ENCODE peak calls at places on chromosomes 13 and 19, in seven cellular contexts. One of them, this sample, is unnamed.

GRCh38 chr13:50129065-50129922 is 114.0 kb downstream of the KCNRG start:
- DNase-seq in activated naive CD4-positive, alpha-beta T cell treated with anti-CD3 and anti-CD28 coated beads, Interleukin-2, amount 10 ng/mL, durations not matched to agents 7 days and 5 days: peak
- DNase-seq in stimulated activated naive CD4-positive, alpha-beta T cell: no peak
- DNase-seq in left colon: no peak
- DNase-seq in GM12891: no peak
- DNase-seq in Right ventricle myocardium superior: peak
- DNase-seq in activated CD8-positive, alpha-beta memory T cell treated with anti-CD3 and anti-CD28 coated beads for 24 hours: no peak
- DNase-seq in this sample: no peak

GRCh38 chr13:29858667-29859066 is 8.2 kb upstream of the UBL3 start:
- DNase-seq in activated naive CD4-positive, alpha-beta T cell treated with anti-CD3 and anti-CD28 coated beads, Interleukin-2, amount 10 ng/mL, durations not matched to agents 7 days and 5 days: no peak
- DNase-seq in stimulated activated naive CD4-positive, alpha-beta T cell: no peak
- DNase-seq in left colon: no peak
- DNase-seq in GM12891: no peak
- DNase-seq in Right ventricle myocardium superior: no peak
- DNase-seq in activated CD8-positive, alpha-beta memory T cell treated with anti-CD3 and anti-CD28 coated beads for 24 hours: no peak
- DNase-seq in this sample: no peak

GRCh38 chr19:43913383-43913782 is 21.7 kb downstream of the ZNF45 start:
- DNase-seq in activated naive CD4-positive, alpha-beta T cell treated with anti-CD3 and anti-CD28 coated beads, Interleukin-2, amount 10 ng/mL, durations not matched to agents 7 days and 5 days: no peak
- DNase-seq in stimulated activated naive CD4-positive, alpha-beta T cell: no peak
- DNase-seq in left colon: no peak
- DNase-seq in GM12891: no peak
- DNase-seq in Right ventricle myocardium superior: no peak
- DNase-seq in activated CD8-positive, alpha-beta memory T cell treated with anti-CD3 and anti-CD28 coated beads for 24 hours: no peak
- DNase-seq in this sample: no peak

GRCh38 chr19:14544047-14544446 is 14.7 kb downstream of the TECR start:
- DNase-seq in activated naive CD4-positive, alpha-beta T cell treated with anti-CD3 and anti-CD28 coated beads, Interleukin-2, amount 10 ng/mL, durations not matched to agents 7 days and 5 days: no peak
- DNase-seq in stimulated activated naive CD4-positive, alpha-beta T cell: no peak
- DNase-seq in left colon: no peak
- DNase-seq in GM12891: no peak
- DNase-seq in Right ventricle myocardium superior: no peak
- DNase-seq in activated CD8-positive, alpha-beta memory T cell treated with anti-CD3 and anti-CD28 coated beads for 24 hours: no peak
- DNase-seq in this sample: no peak

GRCh38 chr13:27120811-27121210 is 50.8 kb downstream of the USP12 start:
- DNase-seq in activated naive CD4-positive, alpha-beta T cell treated with anti-CD3 and anti-CD28 coated beads, Interleukin-2, amount 10 ng/mL, durations not matched to agents 7 days and 5 days: no peak
- DNase-seq in stimulated activated naive CD4-positive, alpha-beta T cell: no peak
- DNase-seq in left colon: no peak
- DNase-seq in GM12891: no peak
- DNase-seq in Right ventricle myocardium superior: no peak
- DNase-seq in activated CD8-positive, alpha-beta memory T cell treated with anti-CD3 and anti-CD28 coated beads for 24 hours: no peak
- DNase-seq in this sample: no peak

GRCh38 chr19:19805480-19805879 is 16.1 kb downstream of the ZNF506 start:
- DNase-seq in activated naive CD4-positive, alpha-beta T cell treated with anti-CD3 and anti-CD28 coated beads, Interleukin-2, amount 10 ng/mL, durations not matched to agents 7 days and 5 days: no peak
- DNase-seq in stimulated activated naive CD4-positive, alpha-beta T cell: no peak
- DNase-seq in left colon: no peak
- DNase-seq in GM12891: no peak
- DNase-seq in Right ventricle myocardium superior: no peak
- DNase-seq in activated CD8-positive, alpha-beta memory T cell treated with anti-CD3 and anti-CD28 coated beads for 24 hours: no peak
- DNase-seq in this sample: no peak

GRCh38 chr19:39802958-39803357 is 24.3 kb downstream of the LEUTX start:
- DNase-seq in activated naive CD4-positive, alpha-beta T cell treated with anti-CD3 and anti-CD28 coated beads, Interleukin-2, amount 10 ng/mL, durations not matched to agents 7 days and 5 days: no peak
- DNase-seq in stimulated activated naive CD4-positive, alpha-beta T cell: no peak
- DNase-seq in left colon: no peak
- DNase-seq in GM12891: no peak
- DNase-seq in Right ventricle myocardium superior: no peak
- DNase-seq in activated CD8-positive, alpha-beta memory T cell treated with anti-CD3 and anti-CD28 coated beads for 24 hours: no peak
- DNase-seq in this sample: no peak

GRCh38 chr13:93727301-93728141 is 500.9 kb downstream of the GPC6 start:
- DNase-seq in activated naive CD4-positive, alpha-beta T cell treated with anti-CD3 and anti-CD28 coated beads, Interleukin-2, amount 10 ng/mL, durations not matched to agents 7 days and 5 days: no peak
- DNase-seq in stimulated activated naive CD4-positive, alpha-beta T cell: no peak
- DNase-seq in left colon: no peak
- DNase-seq in GM12891: no peak
- DNase-seq in Right ventricle myocardium superior: no peak
- DNase-seq in activated CD8-positive, alpha-beta memory T cell treated with anti-CD3 and anti-CD28 coated beads for 24 hours: no peak
- DNase-seq in this sample: no peak

GRCh38 chr19:46355234-46355990 is 8.5 kb downstream of the PPP5C start:
- DNase-seq in activated naive CD4-positive, alpha-beta T cell treated with anti-CD3 and anti-CD28 coated beads, Interleukin-2, amount 10 ng/mL, durations not matched to agents 7 days and 5 days: no peak
- DNase-seq in stimulated activated naive CD4-positive, alpha-beta T cell: no peak
- DNase-seq in left colon: no peak
- DNase-seq in GM12891: no peak
- DNase-seq in Right ventricle myocardium superior: no peak
- DNase-seq in activated CD8-positive, alpha-beta memory T cell treated with anti-CD3 and anti-CD28 coated beads for 24 hours: no peak
- DNase-seq in this sample: no peak

GRCh38 chr13:67343777-67344176 is 113.6 kb upstream of the PCDH9 start:
- DNase-seq in activated naive CD4-positive, alpha-beta T cell treated with anti-CD3 and anti-CD28 coated beads, Interleukin-2, amount 10 ng/mL, durations not matched to agents 7 days and 5 days: no peak
- DNase-seq in stimulated activated naive CD4-positive, alpha-beta T cell: no peak
- DNase-seq in left colon: no peak
- DNase-seq in GM12891: no peak
- DNase-seq in Right ventricle myocardium superior: no peak
- DNase-seq in activated CD8-positive, alpha-beta memory T cell treated with anti-CD3 and anti-CD28 coated beads for 24 hours: no peak
- DNase-seq in this sample: no peak

This sample was measured in T-cell.